ENCODE peak calls at places on chromosomes 7 and 10, in four cellular contexts. D, B, T and K are unnamed samples. For H4K20me1, the result is how much of the 10 kb centered on the place peaks cover.

GRCh38 chr10:28906440-28906839 is 229.1 kb downstream of the BAMBI start:
- DNase-seq in D (no peak), B (peak), T (no peak), K (no peak)

GRCh38 chr10:59337254-59337653 is 25.1 kb downstream of the FAM13C start:
- DNase-seq in D (no peak), B (no peak), T (peak), K (no peak)

GRCh38 chr10:132350946-132351345 is 19.0 kb downstream of the LRRC27 start:
- DNase-seq in D (no peak), B (no peak), T (no peak), K (no peak)

GRCh38 chr10:4498763-4499251 is 327.2 kb upstream of the AKR1E2 start:
- DNase-seq in D (no peak), B (peak), T (peak), K (no peak)

GRCh38 chr10:1380075-1380793 is 324.0 kb downstream of the WDR37 start:
- DNase-seq in D (no peak), B (no peak), T (no peak), K (no peak)

GRCh38 chr7:141484907-141485306 is 66.3 kb upstream of the AGK start:
- DNase-seq in D (no peak), B (no peak), T (no peak), K (no peak)

GRCh38 chr7:33742999-33743587 is 162.2 kb upstream of the BMPER start:
- DNase-seq in D (no peak), B (no peak), T (no peak), K (no peak)

GRCh38 chr10:122368502-122369254 is 5.8 kb upstream of the PLEKHA1 start:
- DNase-seq in D (no peak), B (no peak), T (peak), K (no peak)

GRCh38 chr10:95767884-95768556 is 12.1 kb downstream of the ENTPD1 start:
- DNase-seq in D (no peak), B (no peak), T (peak), K (no peak)

GRCh38 chr10:17882557-17882956 is 69.2 kb upstream of the SLC39A12 start:
- DNase-seq in D (no peak), B (no peak), T (no peak), K (no peak)

GRCh38 chr10:14486777-14487510 is 156.2 kb upstream of the FRMD4A start:
- DNase-seq in D (no peak), B (no peak), T (no peak), K (no peak)

GRCh38 chr7:123319911-123320310 is 120.1 kb upstream of the SLC13A1 start:
- DNase-seq in D (no peak), B (no peak), T (no peak), K (no peak)

GRCh38 chr10:1526427-1527055 is 210.8 kb downstream of the ADARB2 start:
- DNase-seq in D (peak), B (no peak), T (no peak), K (no peak)

GRCh38 chr7:129804301-129805085 is 148.3 kb downstream of the UBE2H start:
- DNase-seq in D (peak), B (no peak), T (no peak), K (no peak)

GRCh38 chr10:63197304-63198092 is 64.4 kb downstream of the NRBF2 start:
- DNase-seq in D (no peak), B (no peak), T (no peak), K (no peak)

GRCh38 chr10:79250259-79250658 is 97.0 kb upstream of the PPIF start:
- DNase-seq in D (no peak), B (no peak), T (no peak), K (no peak)

GRCh38 chr7:150371131-150371995 is 2.7 kb downstream of the REPIN1 start:
- DNase-seq in D (no peak), B (no peak), T (no peak), K (no peak)

GRCh38 chr7:142385528-142386340 is 127.9 kb upstream of the PRSS58 start:
- DNase-seq in D (peak), B (peak), T (peak), K (peak)

GRCh38 chr10:31622993-31623392 is 304.0 kb downstream of the ZEB1 start:
- DNase-seq in D (no peak), B (no peak), T (no peak), K (no peak)

GRCh38 chr10:133309720-133310398 is 1.1 kb downstream of the ZNF511 start:
- DNase-seq in D (no peak), B (peak), T (no peak), K (no peak)

GRCh38 chr7:30831227-30831626 is 60.0 kb downstream of the MINDY4 start:
- DNase-seq in D (no peak), B (peak), T (no peak), K (no peak)

GRCh38 chr10:132606536-132607316 is 69.1 kb downstream of the INPP5A start:
- DNase-seq in D (no peak), B (no peak), T (no peak), K (no peak)

GRCh38 chr10:20598590-20598989 is 298.5 kb downstream of the NEBL start:
- DNase-seq in D (no peak), B (peak), T (no peak), K (peak)

GRCh38 chr10:94292448-94293118 is 70.2 kb downstream of the NOC3L start:
- DNase-seq in D (no peak), B (peak), T (peak), K (no peak)

GRCh38 chr7:101536668-101537067 is 92.4 kb downstream of the MYL10 start:
- DNase-seq in D (no peak), B (no peak), T (no peak), K (no peak)

GRCh38 chr10:112393341-112393740 is 19.4 kb downstream of the ACSL5 start:
- DNase-seq in D (no peak), B (no peak), T (no peak), K (no peak)

GRCh38 chr7:133629696-133630095 is 376.8 kb downstream of the EXOC4 start:
- DNase-seq in D (no peak), B (no peak), T (no peak), K (no peak)

GRCh38 chr10:122357685-122358084 is 16.8 kb upstream of the PLEKHA1 start:
- DNase-seq in D (no peak), B (no peak), T (no peak), K (no peak)

GRCh38 chr7:21011153-21011552 is 224.5 kb upstream of the SP8 start:
- DNase-seq in D (no peak), B (peak), T (no peak), K (peak)
- H4K20me1 ChIP-seq in D (under half), B (under half), T (under half), K (under half)

GRCh38 chr10:48505394-48506112 is 99.3 kb downstream of the ARHGAP22 start:
- DNase-seq in D (peak), B (no peak), T (no peak), K (no peak)
- H4K20me1 ChIP-seq in D (under half), B (under half), T (under half), K (under half)

GRCh38 chr10:6230335-6230734 is 27.6 kb downstream of the PFKFB3 start:
- DNase-seq in D (no peak), B (no peak), T (no peak), K (no peak)
- H4K20me1 ChIP-seq in D (under half), B (under half), T (under half), K (under half)

GRCh38 chr7:35029311-35029710 is 8.0 kb downstream of the DPY19L1 start:
- DNase-seq in D (no peak), B (no peak), T (no peak), K (no peak)

GRCh38 chr7:35022725-35023124 is 14.6 kb downstream of the DPY19L1 start:
- DNase-seq in D (no peak), B (no peak), T (no peak), K (no peak)

GRCh38 chr7:35025391-35025870 is 11.9 kb downstream of the DPY19L1 start:
- DNase-seq in D (no peak), B (peak), T (no peak), K (peak)

GRCh38 chr7:35024298-35024697 is 13.0 kb downstream of the DPY19L1 start:
- DNase-seq in D (no peak), B (no peak), T (no peak), K (no peak)

GRCh38 chr7:35026154-35026553 is 11.1 kb downstream of the DPY19L1 start:
- DNase-seq in D (no peak), B (peak), T (no peak), K (no peak)
- H4K20me1 ChIP-seq in D (under half), B (under half), T (under half), K (under half)

DNA sequence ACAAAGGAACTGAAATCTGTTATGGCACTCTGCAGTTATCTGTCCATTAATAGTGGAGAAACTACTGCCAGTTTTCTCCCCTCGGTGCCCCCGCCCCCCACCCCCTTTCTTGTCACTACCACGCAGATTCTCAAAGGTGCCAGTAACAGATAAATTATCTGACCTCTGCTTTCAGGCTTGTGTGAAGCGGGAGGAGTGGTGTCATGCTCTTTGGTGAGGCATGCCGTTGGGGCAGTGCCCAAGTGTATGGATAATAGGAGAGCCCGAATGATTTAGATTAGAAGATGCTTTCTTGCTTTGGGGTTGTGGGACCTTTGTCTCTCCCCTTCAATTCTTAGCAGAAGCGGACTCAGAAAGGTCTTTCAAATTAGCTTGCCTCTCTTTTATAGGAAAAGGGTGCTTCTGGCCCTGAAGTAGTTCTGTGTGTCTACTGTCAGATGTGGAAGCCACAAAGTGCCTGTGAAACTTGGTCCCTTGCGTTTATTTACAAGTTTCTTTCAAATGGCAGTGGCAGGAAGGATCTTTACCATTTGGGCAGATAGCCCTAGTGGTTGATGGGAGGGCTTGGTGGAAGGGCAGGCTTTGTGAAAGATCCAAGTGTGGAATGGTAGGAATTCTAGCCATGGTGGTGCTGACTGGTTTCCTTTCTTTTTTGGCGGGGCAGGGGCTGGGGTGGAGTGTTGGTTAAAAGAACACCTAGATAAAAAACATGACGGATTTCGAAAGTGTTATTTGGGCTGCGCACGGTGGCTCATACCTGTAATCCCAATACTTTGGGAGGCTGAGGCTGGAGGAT is 26.8 kb downstream of the AUTS2 start:
- DNase-seq in D (no peak), B (no peak), T (no peak), K (no peak)
- H4K20me1 ChIP-seq in D (under half), B (under half), T (under half), K (under half)

DNA sequence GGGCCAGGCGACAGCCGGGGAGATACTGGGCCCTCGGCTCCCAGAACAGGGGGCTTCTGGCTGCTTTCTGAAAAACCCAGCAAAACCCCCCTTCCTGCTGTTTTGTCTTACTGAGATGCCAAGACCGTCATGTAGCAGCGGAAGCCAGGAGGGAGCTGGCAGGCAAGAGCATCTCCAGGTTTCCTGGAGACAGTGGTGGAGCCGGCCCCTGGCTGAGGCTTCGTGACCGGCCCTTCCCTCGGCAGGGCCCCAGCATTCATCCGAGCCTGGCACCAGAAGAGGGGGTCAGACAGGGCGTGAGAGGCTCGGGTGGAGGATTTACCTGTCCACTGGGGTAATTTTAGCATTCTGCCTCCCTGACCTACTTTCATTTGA is 9.5 kb downstream of the PFKFB3 start:
- DNase-seq in D (no peak), B (no peak), T (no peak), K (no peak)
- H4K20me1 ChIP-seq in D (under half), B (under half), T (under half), K (under half)